ENCODE peak calls at places on chromosome 4, in four cellular contexts. M is IMR-90, U is H1, O is mesendoderm. P is an unnamed sample.

GRCh38 chr4:1122501-1122900 is 9.1 kb upstream of the RNF212 start:
- DNase-seq in M (no peak), U (no peak), O (no peak), P (no peak)

GRCh38 chr4:2837904-2838496 is 5.6 kb upstream of the ADD1 start:
- DNase-seq in M (peak), U (no peak), O (no peak), P (no peak)

GRCh38 chr4:182163180-182163579 is 80.0 kb upstream of the TENM3 start:
- DNase-seq in M (no peak), U (no peak), O (no peak), P (no peak)

GRCh38 chr4:117773067-117773946 is 261.0 kb upstream of the NDST3 start:
- DNase-seq in M (no peak), U (no peak), O (no peak), P (no peak)

GRCh38 chr4:38856046-38856445 is 571 bp downstream of the TLR6 start:
- DNase-seq in M (no peak), U (no peak), O (no peak), P (no peak)

GRCh38 chr4:183987987-183988392 is 82.9 kb downstream of the STOX2 start:
- DNase-seq in M (peak), U (no peak), O (peak), P (peak)

GRCh38 chr4:8542776-8543525 is 37.2 kb upstream of the GPR78 start:
- DNase-seq in M (no peak), U (no peak), O (no peak), P (no peak)

GRCh38 chr4:78129383-78130108 is 72.4 kb downstream of the FRAS1 start:
- DNase-seq in M (no peak), U (no peak), O (no peak), P (no peak)

GRCh38 chr4:148426643-148427042 is 15.6 kb downstream of the NR3C2 start:
- DNase-seq in M (no peak), U (no peak), O (peak), P (no peak)

GRCh38 chr4:87011340-87012034 is 76.7 kb downstream of the AFF1 start:
- DNase-seq in M (peak), U (no peak), O (peak), P (no peak)

GRCh38 chr4:37662306-37662705 is 23.9 kb downstream of the RELL1 start:
- DNase-seq in M (no peak), U (no peak), O (no peak), P (no peak)

GRCh38 chr4:106978046-106978774 is 57.9 kb downstream of the DKK2 start:
- DNase-seq in M (no peak), U (peak), O (peak), P (peak)

GRCh38 chr4:130068072-130068471 is 972.1 kb downstream of the C4orf33 start:
- DNase-seq in M (no peak), U (no peak), O (no peak), P (no peak)

GRCh38 chr4:35465096-35465495 is 779.2 kb downstream of the ARAP2 start:
- DNase-seq in M (no peak), U (no peak), O (no peak), P (no peak)

GRCh38 chr4:87433342-87433741 is 11.0 kb downstream of the NUDT9 start:
- DNase-seq in M (no peak), U (no peak), O (no peak), P (no peak)

GRCh38 chr4:123361195-123361861 is 35.3 kb upstream of the SPRY1 start:
- DNase-seq in M (peak), U (no peak), O (no peak), P (no peak)

GRCh38 chr4:106329027-106329618 is 12.8 kb downstream of the AIMP1 start:
- DNase-seq in M (peak), U (no peak), O (peak), P (no peak)

GRCh38 chr4:30586850-30587249 is 133.3 kb upstream of the PCDH7 start:
- DNase-seq in M (no peak), U (no peak), O (peak), P (no peak)

GRCh38 chr4:68176904-68177303 is 47.2 kb upstream of the TMPRSS11F start:
- DNase-seq in M (no peak), U (no peak), O (no peak), P (no peak)

GRCh38 chr4:48813984-48814383 is 16.9 kb upstream of the OCIAD1 start:
- DNase-seq in M (no peak), U (no peak), O (no peak), P (no peak)

GRCh38 chr4:133799916-133800315 is 401.7 kb downstream of the PABPC4L start:
- DNase-seq in M (no peak), U (no peak), O (no peak), P (no peak)

GRCh38 chr4:111639120-111639519 is 506.1 kb upstream of the FAM241A start:
- DNase-seq in M (peak), U (no peak), O (no peak), P (no peak)

GRCh38 chr4:5758741-5759140 is 47.7 kb downstream of the EVC start:
- DNase-seq in M (peak), U (no peak), O (no peak), P (no peak)

GRCh38 chr4:3340703-3341088 is 47.9 kb downstream of the RGS12 start:
- DNase-seq in M (no peak), U (no peak), O (no peak), P (no peak)

GRCh38 chr4:41990029-41990382 is 324 bp upstream of the SLC30A9 start:
- DNase-seq in M (peak), U (no peak), O (no peak), P (no peak)

GRCh38 chr4:156138781-156139280 is 185.2 kb upstream of the CTSO start:
- DNase-seq in M (no peak), U (no peak), O (no peak), P (no peak)

GRCh38 chr4:178080312-178080711 is 638.1 kb upstream of the AGA start:
- DNase-seq in M (no peak), U (no peak), O (no peak), P (no peak)

GRCh38 chr4:133498149-133498548 is 349.1 kb downstream of the PCDH10 start:
- DNase-seq in M (no peak), U (no peak), O (no peak), P (no peak)

GRCh38 chr4:8591626-8592365 is 769 bp upstream of the CPZ start:
- DNase-seq in M (no peak), U (no peak), O (no peak), P (no peak)

DNA sequence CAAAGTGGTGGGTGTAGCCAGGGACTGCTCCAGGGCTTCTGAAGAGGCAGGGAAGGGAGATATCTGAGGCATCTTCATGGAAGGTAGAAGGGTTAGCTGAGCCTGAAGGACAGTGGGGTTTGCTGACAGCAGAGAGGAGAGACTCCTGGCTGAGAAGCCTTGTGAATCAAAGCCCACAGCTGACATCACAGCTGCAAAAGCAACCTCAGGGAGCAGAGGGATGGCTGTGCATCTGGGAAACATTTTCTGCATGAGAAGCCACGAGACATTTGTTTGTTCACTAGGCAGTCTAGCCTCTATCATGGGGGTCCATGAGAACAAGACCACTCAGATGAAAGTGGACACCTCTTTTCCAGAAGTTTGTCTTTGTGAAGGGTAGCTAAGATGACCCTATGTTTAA is 314.0 kb downstream of the RAB28 start:
- DNase-seq in M (no peak), U (no peak), O (no peak), P (no peak)
- H3K56ac ChIP-seq in M (no peak), U (no peak), O (no peak), P (no peak)

GRCh38 chr4:108049406-108049805 is 59.7 kb downstream of the HADH start:
- DNase-seq in M (no peak), U (no peak), O (no peak), P (no peak)
- H3K27ac ChIP-seq in M (no peak), U (no peak), O (no peak), P (no peak)

DNA sequence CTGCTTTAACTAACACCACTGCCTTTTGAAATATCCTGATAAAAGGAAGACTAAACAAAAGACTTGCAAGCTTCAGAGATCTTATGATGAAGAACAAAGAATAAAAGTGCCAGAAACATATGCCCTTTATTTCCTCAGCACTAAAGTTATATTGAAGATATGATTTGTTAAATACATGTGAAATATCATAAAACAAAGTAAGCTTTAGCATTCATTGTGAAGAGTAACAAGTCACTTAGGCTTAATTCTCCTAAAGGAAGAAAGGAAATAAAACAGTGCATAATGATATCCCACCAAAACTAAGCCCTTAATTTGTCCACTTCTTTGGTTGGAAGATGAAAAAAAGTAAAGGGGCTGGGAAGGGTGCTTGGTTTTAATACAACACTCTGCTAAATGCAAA is 227.1 kb downstream of the FAT4 start:
- DNase-seq in M (no peak), U (no peak), O (no peak), P (no peak)
- H3K56ac ChIP-seq in M (no peak), U (no peak), O (no peak), P (no peak)

GRCh38 chr4:153535735-153536494 is 69.8 kb downstream of the TMEM131L start:
- DNase-seq in M (peak), U (peak), O (peak), P (peak)
- H3K27ac ChIP-seq in M (no peak), U (peak), O (no peak), P (peak)

GRCh38 chr4:44086753-44087152 is 361.9 kb downstream of the KCTD8 start:
- DNase-seq in M (no peak), U (no peak), O (no peak), P (no peak)
- H3K56ac ChIP-seq in M (no peak), U (no peak), O (no peak), P (no peak)

DNA sequence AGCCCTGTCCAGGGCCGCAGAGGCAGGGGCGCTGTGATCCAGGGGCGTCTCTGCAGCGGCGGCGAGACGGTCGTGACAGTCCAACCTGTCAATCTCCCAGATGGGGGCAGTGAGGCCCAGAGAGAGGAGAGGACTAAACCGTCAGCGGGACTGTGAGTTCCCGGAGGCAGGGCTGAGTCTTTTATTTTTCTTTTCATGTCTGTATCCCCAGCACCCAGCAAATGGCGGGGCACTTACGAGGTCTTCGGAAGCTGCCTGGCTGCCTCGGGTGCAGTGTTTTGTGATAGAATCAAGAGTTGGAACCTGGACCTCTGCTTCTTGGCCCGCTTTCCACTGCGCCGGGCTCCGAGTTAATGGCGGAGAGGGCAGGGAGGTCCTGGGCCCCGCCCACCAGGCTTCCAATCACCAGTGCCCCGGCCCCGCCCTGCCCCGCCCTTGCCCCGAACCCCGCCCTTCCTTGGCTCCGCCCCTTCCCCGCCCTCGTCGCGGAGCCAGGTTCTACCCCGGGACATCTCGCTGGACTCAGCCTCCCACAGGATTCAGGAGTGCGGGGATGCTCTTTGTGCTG is 35.3 kb upstream of the GRPEL1 start:
- DNase-seq in M (peak), U (peak), O (peak), P (peak)
- H3K27ac ChIP-seq in M (peak), U (no peak), O (no peak), P (no peak)

GRCh38 chr4:97208749-97209148 is 934.5 kb downstream of the STPG2 start:
- DNase-seq in M (no peak), U (no peak), O (no peak), P (no peak)
- H3K56ac ChIP-seq in M (no peak), U (no peak), O (no peak), P (no peak)

P was measured in H9.